ENCODE peak calls at places on chromosomes 3 and 15, in five cellular contexts. One of them, this sample, is unnamed.

GRCh38 chr3:174408310-174408709 is 450.8 kb upstream of the NAALADL2 start:
- DNase-seq in right cardiac atrium: no peak
- DNase-seq in A549: peak
- DNase-seq in choroid plexus epithelial cell: peak
- DNase-seq in OCI-LY7: no peak
- DNase-seq in this sample: no peak

GRCh38 chr3:77562089-77562488 is 522.2 kb downstream of the ROBO2 start:
- DNase-seq in right cardiac atrium: no peak
- DNase-seq in A549: no peak
- DNase-seq in choroid plexus epithelial cell: no peak
- DNase-seq in OCI-LY7: no peak
- DNase-seq in this sample: no peak

GRCh38 chr3:194876403-194877165 is 190.9 kb downstream of the FAM43A start:
- DNase-seq in right cardiac atrium: peak
- DNase-seq in A549: no peak
- DNase-seq in choroid plexus epithelial cell: no peak
- DNase-seq in OCI-LY7: no peak
- DNase-seq in this sample: no peak

GRCh38 chr3:107373896-107374295 is 3.3 kb upstream of the CCDC54 start:
- DNase-seq in right cardiac atrium: no peak
- DNase-seq in A549: no peak
- DNase-seq in choroid plexus epithelial cell: no peak
- DNase-seq in OCI-LY7: no peak
- DNase-seq in this sample: no peak

GRCh38 chr3:14240366-14240765 is 61.7 kb downstream of the LSM3 start:
- DNase-seq in right cardiac atrium: no peak
- DNase-seq in A549: no peak
- DNase-seq in choroid plexus epithelial cell: no peak
- DNase-seq in OCI-LY7: no peak
- DNase-seq in this sample: no peak

GRCh38 chr3:194237110-194237509 is 101.2 kb downstream of the HES1 start:
- DNase-seq in right cardiac atrium: no peak
- DNase-seq in A549: no peak
- DNase-seq in choroid plexus epithelial cell: no peak
- DNase-seq in OCI-LY7: no peak
- DNase-seq in this sample: no peak

GRCh38 chr3:73094127-73094526 is 32.7 kb downstream of the EBLN2 start:
- DNase-seq in right cardiac atrium: no peak
- DNase-seq in A549: peak
- DNase-seq in choroid plexus epithelial cell: no peak
- DNase-seq in OCI-LY7: no peak
- DNase-seq in this sample: no peak

GRCh38 chr3:10160346-10160745 is 4.4 kb upstream of the IRAK2 start:
- DNase-seq in right cardiac atrium: no peak
- DNase-seq in A549: no peak
- DNase-seq in choroid plexus epithelial cell: no peak
- DNase-seq in OCI-LY7: no peak
- DNase-seq in this sample: no peak

GRCh38 chr3:11530153-11530721 is 113.5 kb downstream of the VGLL4 start:
- DNase-seq in right cardiac atrium: peak
- DNase-seq in A549: peak
- DNase-seq in choroid plexus epithelial cell: peak
- DNase-seq in OCI-LY7: no peak
- DNase-seq in this sample: peak

GRCh38 chr3:67362686-67363085 is 291.7 kb downstream of the SUCLG2 start:
- DNase-seq in right cardiac atrium: no peak
- DNase-seq in A549: no peak
- DNase-seq in choroid plexus epithelial cell: peak
- DNase-seq in OCI-LY7: no peak
- DNase-seq in this sample: no peak

GRCh38 chr3:56593455-56594158 is 36.6 kb downstream of the CCDC66 start:
- DNase-seq in right cardiac atrium: no peak
- DNase-seq in A549: no peak
- DNase-seq in choroid plexus epithelial cell: no peak
- DNase-seq in OCI-LY7: peak
- DNase-seq in this sample: no peak

GRCh38 chr3:150763841-150764483 is 993 bp upstream of the SIAH2 start:
- DNase-seq in right cardiac atrium: peak
- DNase-seq in A549: peak
- DNase-seq in choroid plexus epithelial cell: no peak
- DNase-seq in OCI-LY7: peak
- DNase-seq in this sample: peak

GRCh38 chr3:158103956-158104338 is 2.3 kb downstream of the SHOX2 start:
- DNase-seq in right cardiac atrium: no peak
- DNase-seq in A549: no peak
- DNase-seq in choroid plexus epithelial cell: no peak
- DNase-seq in OCI-LY7: no peak
- DNase-seq in this sample: no peak

GRCh38 chr3:8872291-8872690 is 91.0 kb downstream of the RAD18 start:
- DNase-seq in right cardiac atrium: no peak
- DNase-seq in A549: no peak
- DNase-seq in choroid plexus epithelial cell: no peak
- DNase-seq in OCI-LY7: no peak
- DNase-seq in this sample: no peak

GRCh38 chr15:40253179-40253790 is 14.4 kb downstream of the PAK6 start:
- DNase-seq in right cardiac atrium: peak
- DNase-seq in A549: no peak
- DNase-seq in choroid plexus epithelial cell: no peak
- DNase-seq in OCI-LY7: no peak
- DNase-seq in this sample: no peak
- H3K4me3 ChIP-seq in right cardiac atrium: peak
- H3K4me3 ChIP-seq in A549: no peak
- H3K4me3 ChIP-seq in choroid plexus epithelial cell: peak
- H3K4me3 ChIP-seq in OCI-LY7: no peak
- H3K4me3 ChIP-seq in this sample: peak

GRCh38 chr15:96344120-96344705 is 13.7 kb downstream of the NR2F2 start:
- DNase-seq in right cardiac atrium: no peak
- DNase-seq in A549: no peak
- DNase-seq in choroid plexus epithelial cell: peak
- DNase-seq in OCI-LY7: no peak
- DNase-seq in this sample: no peak
- H3K4me3 ChIP-seq in right cardiac atrium: peak
- H3K4me3 ChIP-seq in A549: no peak
- H3K4me3 ChIP-seq in choroid plexus epithelial cell: peak
- H3K4me3 ChIP-seq in OCI-LY7: no peak
- H3K4me3 ChIP-seq in this sample: no peak

DNA sequence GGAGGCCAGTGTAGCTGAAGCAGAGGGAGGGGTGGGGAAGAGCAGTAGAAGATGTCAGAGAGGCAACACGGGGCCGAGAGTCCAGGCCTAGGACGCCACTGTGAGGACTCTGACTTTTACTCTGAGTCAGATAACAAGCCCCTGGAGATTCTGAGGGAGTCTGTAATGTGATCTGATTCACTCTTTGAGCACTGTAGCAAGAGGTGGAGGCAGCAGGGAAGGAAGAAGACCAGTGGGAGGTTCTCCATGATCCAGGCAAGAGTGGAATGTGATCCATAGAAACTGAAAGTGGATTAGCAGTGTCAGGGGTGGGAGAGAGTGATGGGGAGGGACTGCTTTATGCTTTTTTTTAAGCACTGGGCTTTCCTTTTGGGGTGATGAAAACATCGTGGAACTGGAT is 179.2 kb upstream of the CHRM5 start:
- DNase-seq in right cardiac atrium: no peak
- DNase-seq in A549: no peak
- DNase-seq in choroid plexus epithelial cell: peak
- DNase-seq in OCI-LY7: no peak
- DNase-seq in this sample: peak
- H3K4me3 ChIP-seq in right cardiac atrium: no peak
- H3K4me3 ChIP-seq in A549: no peak
- H3K4me3 ChIP-seq in choroid plexus epithelial cell: no peak
- H3K4me3 ChIP-seq in OCI-LY7: no peak
- H3K4me3 ChIP-seq in this sample: no peak

GRCh38 chr3:142898346-142899213 is 9.7 kb upstream of the PCOLCE2 start:
- DNase-seq in right cardiac atrium: no peak
- DNase-seq in A549: no peak
- DNase-seq in choroid plexus epithelial cell: no peak
- DNase-seq in OCI-LY7: no peak
- DNase-seq in this sample: no peak
- H3K4me3 ChIP-seq in right cardiac atrium: no peak
- H3K4me3 ChIP-seq in A549: no peak
- H3K4me3 ChIP-seq in choroid plexus epithelial cell: no peak
- H3K4me3 ChIP-seq in OCI-LY7: no peak
- H3K4me3 ChIP-seq in this sample: no peak

GRCh38 chr3:71728632-71729342 is 3.6 kb upstream of the EIF4E3 start:
- DNase-seq in right cardiac atrium: no peak
- DNase-seq in A549: peak
- DNase-seq in choroid plexus epithelial cell: no peak
- DNase-seq in OCI-LY7: peak
- DNase-seq in this sample: peak
- H3K4me3 ChIP-seq in right cardiac atrium: no peak
- H3K4me3 ChIP-seq in A549: no peak
- H3K4me3 ChIP-seq in choroid plexus epithelial cell: no peak
- H3K4me3 ChIP-seq in OCI-LY7: no peak
- H3K4me3 ChIP-seq in this sample: no peak

GRCh38 chr3:155746703-155747102 is 1.8 kb upstream of the PLCH1 start:
- DNase-seq in right cardiac atrium: no peak
- DNase-seq in A549: no peak
- DNase-seq in choroid plexus epithelial cell: no peak
- DNase-seq in OCI-LY7: no peak
- DNase-seq in this sample: no peak

GRCh38 chr3:155745795-155746550 is 1.1 kb upstream of the PLCH1 start:
- DNase-seq in right cardiac atrium: no peak
- DNase-seq in A549: peak
- DNase-seq in choroid plexus epithelial cell: peak
- DNase-seq in OCI-LY7: no peak
- DNase-seq in this sample: peak

GRCh38 chr3:155747286-155747685 is 2.4 kb upstream of the PLCH1 start:
- DNase-seq in right cardiac atrium: no peak
- DNase-seq in A549: no peak
- DNase-seq in choroid plexus epithelial cell: no peak
- DNase-seq in OCI-LY7: no peak
- DNase-seq in this sample: no peak

GRCh38 chr3:155748611-155749365 is 3.9 kb upstream of the PLCH1 start:
- DNase-seq in right cardiac atrium: no peak
- DNase-seq in A549: peak
- DNase-seq in choroid plexus epithelial cell: peak
- DNase-seq in OCI-LY7: no peak
- DNase-seq in this sample: no peak

DNA sequence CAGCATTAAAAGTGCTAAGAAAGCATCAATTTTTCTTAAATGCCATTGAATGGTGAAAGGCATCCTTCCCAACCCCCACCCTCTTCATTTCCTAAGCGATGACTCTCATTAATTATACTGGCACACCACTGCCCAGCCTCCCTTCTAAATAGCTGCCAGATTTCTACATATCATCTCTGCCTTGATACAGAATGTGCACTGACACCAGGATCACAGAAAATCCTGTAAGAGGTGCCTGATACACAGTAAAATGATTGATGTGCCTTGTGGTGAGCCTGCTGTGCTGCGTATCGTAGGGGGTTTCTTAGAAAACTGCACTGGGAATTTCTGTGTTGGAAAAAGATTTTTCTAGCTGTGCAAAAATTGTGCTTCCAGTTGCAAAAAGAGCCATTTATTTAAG is 3.0 kb upstream of the PLCH1 start:
- DNase-seq in right cardiac atrium: no peak
- DNase-seq in A549: no peak
- DNase-seq in choroid plexus epithelial cell: no peak
- DNase-seq in OCI-LY7: no peak
- DNase-seq in this sample: no peak
- H3K4me3 ChIP-seq in right cardiac atrium: no peak
- H3K4me3 ChIP-seq in A549: no peak
- H3K4me3 ChIP-seq in choroid plexus epithelial cell: no peak
- H3K4me3 ChIP-seq in OCI-LY7: no peak
- H3K4me3 ChIP-seq in this sample: no peak

GRCh38 chr15:44193651-44194396 is 1.2 kb downstream of the FRMD5 start:
- DNase-seq in right cardiac atrium: no peak
- DNase-seq in A549: no peak
- DNase-seq in choroid plexus epithelial cell: peak
- DNase-seq in OCI-LY7: no peak
- DNase-seq in this sample: peak
- H3K4me3 ChIP-seq in right cardiac atrium: peak
- H3K4me3 ChIP-seq in A549: peak
- H3K4me3 ChIP-seq in choroid plexus epithelial cell: peak
- H3K4me3 ChIP-seq in OCI-LY7: no peak
- H3K4me3 ChIP-seq in this sample: peak

GRCh38 chr3:24496529-24497482 is 2.2 kb upstream of the THRB start:
- DNase-seq in right cardiac atrium: peak
- DNase-seq in A549: peak
- DNase-seq in choroid plexus epithelial cell: peak
- DNase-seq in OCI-LY7: no peak
- DNase-seq in this sample: peak

GRCh38 chr3:24494616-24495333 is at the start of gene THRB:
- DNase-seq in right cardiac atrium: peak
- DNase-seq in A549: peak
- DNase-seq in choroid plexus epithelial cell: peak
- DNase-seq in OCI-LY7: no peak
- DNase-seq in this sample: peak

GRCh38 chr3:24492971-24493551 is 1.6 kb downstream of the THRB start:
- DNase-seq in right cardiac atrium: no peak
- DNase-seq in A549: no peak
- DNase-seq in choroid plexus epithelial cell: no peak
- DNase-seq in OCI-LY7: no peak
- DNase-seq in this sample: no peak

GRCh38 chr3:24493951-24494615 is 567 bp downstream of the THRB start:
- DNase-seq in right cardiac atrium: peak
- DNase-seq in A549: peak
- DNase-seq in choroid plexus epithelial cell: peak
- DNase-seq in OCI-LY7: no peak
- DNase-seq in this sample: peak

GRCh38 chr3:24495334-24495994 is 814 bp upstream of the THRB start:
- DNase-seq in right cardiac atrium: peak
- DNase-seq in A549: peak
- DNase-seq in choroid plexus epithelial cell: no peak
- DNase-seq in OCI-LY7: no peak
- DNase-seq in this sample: peak
- H3K4me3 ChIP-seq in right cardiac atrium: peak
- H3K4me3 ChIP-seq in A549: peak
- H3K4me3 ChIP-seq in choroid plexus epithelial cell: peak
- H3K4me3 ChIP-seq in OCI-LY7: no peak
- H3K4me3 ChIP-seq in this sample: peak

DNA sequence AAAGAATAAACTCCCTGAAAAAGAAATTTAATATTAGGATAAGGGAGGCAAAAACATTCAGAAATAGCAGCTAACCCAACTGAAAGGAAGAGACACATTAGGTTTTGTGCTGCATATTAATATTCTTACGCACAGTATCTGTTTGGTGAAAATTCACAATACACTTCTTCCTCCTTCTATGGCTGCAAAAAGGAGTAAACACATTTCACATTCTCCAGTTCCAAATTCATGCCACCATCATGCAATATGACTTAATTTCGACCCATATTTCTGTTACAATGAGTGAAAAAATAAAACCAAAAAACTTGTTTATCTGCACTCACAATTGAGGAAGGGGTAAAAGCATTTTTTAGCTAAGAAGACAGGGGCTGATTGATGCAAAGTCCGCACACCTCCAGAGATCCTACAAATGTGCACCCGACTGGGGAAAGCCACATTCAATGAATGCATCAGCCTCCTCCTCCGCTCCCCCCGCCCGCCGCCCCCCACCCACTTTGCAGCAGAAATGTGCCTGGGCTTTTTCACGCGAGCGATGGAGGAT is 1.0 kb downstream of the RFX7 start:
- DNase-seq in right cardiac atrium: no peak
- DNase-seq in A549: no peak
- DNase-seq in choroid plexus epithelial cell: peak
- DNase-seq in OCI-LY7: no peak
- DNase-seq in this sample: no peak
- H3K4me3 ChIP-seq in right cardiac atrium: peak
- H3K4me3 ChIP-seq in A549: peak
- H3K4me3 ChIP-seq in choroid plexus epithelial cell: peak
- H3K4me3 ChIP-seq in OCI-LY7: peak
- H3K4me3 ChIP-seq in this sample: peak

This sample was measured in cardiac muscle cell.